ENCODE peak calls at places on chromosomes 3 and 15, in seven cellular contexts. I, V, O, P, D, C and W are unnamed samples.

GRCh38 chr15:31200735-31201151 is 99.2 kb upstream of the TRPM1 start:
- DNase-seq in I (peak), V (peak), O (peak), P (peak), D (peak), C (peak), W (peak)

GRCh38 chr3:66470956-66471686 is 29.7 kb downstream of the LRIG1 start:
- DNase-seq in I (no peak), V (no peak), O (no peak), P (no peak), D (no peak), C (no peak), W (no peak)

GRCh38 chr15:58987036-58987435 is 427 bp upstream of the RNF111 start:
- DNase-seq in I (no peak), V (peak), O (no peak), P (no peak), D (no peak), C (no peak), W (no peak)

GRCh38 chr15:35491999-35492398 is 54.0 kb downstream of the DPH6 start:
- DNase-seq in I (no peak), V (peak), O (no peak), P (no peak), D (no peak), C (no peak), W (no peak)

GRCh38 chr15:80669599-80670273 is 25.4 kb upstream of the ABHD17C start:
- DNase-seq in I (peak), V (no peak), O (no peak), P (no peak), D (no peak), C (no peak), W (no peak)

GRCh38 chr3:65666426-65667091 is 372.2 kb downstream of the MAGI1 start:
- DNase-seq in I (peak), V (no peak), O (no peak), P (no peak), D (no peak), C (no peak), W (no peak)

GRCh38 chr3:184953396-184953795 is 141.4 kb downstream of the VPS8 start:
- DNase-seq in I (no peak), V (no peak), O (no peak), P (no peak), D (no peak), C (no peak), W (no peak)

GRCh38 chr3:169085827-169086226 is 577.7 kb downstream of the MECOM start:
- DNase-seq in I (peak), V (peak), O (no peak), P (no peak), D (no peak), C (no peak), W (no peak)

GRCh38 chr15:40470423-40471104 is at the start of gene CHST14:
- DNase-seq in I (no peak), V (peak), O (peak), P (peak), D (peak), C (peak), W (peak)

GRCh38 chr3:37546876-37547275 is 314.8 kb upstream of the CTDSPL start:
- DNase-seq in I (peak), V (peak), O (peak), P (no peak), D (no peak), C (peak), W (no peak)

GRCh38 chr3:169624533-169624972 is 39.0 kb downstream of the MECOM start:
- DNase-seq in I (no peak), V (no peak), O (no peak), P (no peak), D (no peak), C (no peak), W (no peak)

GRCh38 chr15:43998607-43999006 is 171.8 kb downstream of the WDR76 start:
- DNase-seq in I (no peak), V (peak), O (peak), P (no peak), D (peak), C (peak), W (no peak)

GRCh38 chr3:49387721-49388120 is 24.1 kb downstream of the RHOA start:
- DNase-seq in I (peak), V (no peak), O (no peak), P (no peak), D (no peak), C (no peak), W (no peak)

GRCh38 chr3:142597898-142598297 is 1.7 kb downstream of the PLS1 start:
- DNase-seq in I (no peak), V (no peak), O (no peak), P (no peak), D (no peak), C (no peak), W (no peak)

GRCh38 chr15:63553388-63553791 is 43.8 kb upstream of the FBXL22 start:
- DNase-seq in I (peak), V (peak), O (peak), P (no peak), D (no peak), C (no peak), W (no peak)

GRCh38 chr3:42190701-42191442 is 75.1 kb downstream of the CCK start:
- DNase-seq in I (peak), V (peak), O (peak), P (peak), D (no peak), C (peak), W (peak)

GRCh38 chr3:39149498-39150169 is 3.8 kb downstream of the CSRNP1 start:
- DNase-seq in I (no peak), V (no peak), O (no peak), P (no peak), D (no peak), C (no peak), W (no peak)

GRCh38 chr3:177523072-177523675 is 325.9 kb upstream of the TBL1XR1 start:
- DNase-seq in I (peak), V (no peak), O (no peak), P (no peak), D (no peak), C (no peak), W (no peak)

GRCh38 chr3:71681224-71681668 is 44.0 kb downstream of the EIF4E3 start:
- DNase-seq in I (peak), V (peak), O (peak), P (peak), D (peak), C (no peak), W (peak)

GRCh38 chr15:89754361-89755154 is 3.5 kb upstream of the MESP1 start:
- DNase-seq in I (no peak), V (no peak), O (no peak), P (no peak), D (no peak), C (no peak), W (no peak)

GRCh38 chr3:156628095-156628690 is 46.2 kb upstream of the TIPARP start:
- DNase-seq in I (no peak), V (no peak), O (no peak), P (no peak), D (no peak), C (peak), W (no peak)

GRCh38 chr3:185042357-185042756 is 110.5 kb downstream of the C3orf70 start:
- DNase-seq in I (no peak), V (no peak), O (no peak), P (no peak), D (no peak), C (no peak), W (no peak)

GRCh38 chr15:99475754-99476412 is 89.9 kb upstream of the MEF2A start:
- DNase-seq in I (no peak), V (no peak), O (no peak), P (no peak), D (no peak), C (no peak), W (no peak)

GRCh38 chr3:107660316-107660976 is 137.7 kb downstream of the BBX start:
- DNase-seq in I (no peak), V (peak), O (no peak), P (peak), D (no peak), C (no peak), W (no peak)

GRCh38 chr3:105662326-105662725 is 206.5 kb downstream of the CBLB start:
- DNase-seq in I (no peak), V (no peak), O (no peak), P (no peak), D (no peak), C (no peak), W (no peak)

GRCh38 chr15:97648728-97649127 is 311.8 kb upstream of the ARRDC4 start:
- DNase-seq in I (no peak), V (no peak), O (no peak), P (no peak), D (no peak), C (no peak), W (no peak)

GRCh38 chr15:90095521-90095959 is 6.7 kb downstream of the IDH2 start:
- DNase-seq in I (no peak), V (no peak), O (no peak), P (no peak), D (no peak), C (no peak), W (no peak)

GRCh38 chr3:23944861-23945652 is at the start of gene NR1D2:
- DNase-seq in I (peak), V (peak), O (peak), P (peak), D (peak), C (peak), W (peak)

GRCh38 chr3:188061133-188061532 is 92.8 kb upstream of the LPP start:
- DNase-seq in I (peak), V (peak), O (no peak), P (peak), D (no peak), C (peak), W (no peak)

GRCh38 chr3:131223373-131224289 is 157.9 kb upstream of the NUDT16 start:
- DNase-seq in I (no peak), V (no peak), O (no peak), P (no peak), D (no peak), C (no peak), W (no peak)

GRCh38 chr3:126187920-126188319 is 7.5 kb upstream of the ALDH1L1 start:
- DNase-seq in I (no peak), V (no peak), O (no peak), P (no peak), D (no peak), C (no peak), W (no peak)

GRCh38 chr15:62253294-62253693 is 88.2 kb upstream of the C2CD4B start:
- DNase-seq in I (no peak), V (no peak), O (no peak), P (no peak), D (no peak), C (peak), W (no peak)

GRCh38 chr3:13136426-13136825 is 63.2 kb upstream of the IQSEC1 start:
- DNase-seq in I (no peak), V (no peak), O (peak), P (no peak), D (no peak), C (no peak), W (no peak)
- TF ChIP-seq CTCF in I (no peak), V (no peak), O (no peak), P (no peak), D (no peak), C (no peak), W (no peak)

GRCh38 chr15:85114886-85115285 is 133.2 kb downstream of the PDE8A start:
- DNase-seq in I (no peak), V (no peak), O (no peak), P (no peak), D (no peak), C (no peak), W (no peak)

GRCh38 chr15:85109333-85109732 is 127.7 kb downstream of the PDE8A start:
- DNase-seq in I (no peak), V (no peak), O (no peak), P (no peak), D (no peak), C (no peak), W (no peak)

GRCh38 chr15:85116066-85116465 is 134.4 kb downstream of the PDE8A start:
- DNase-seq in I (peak), V (no peak), O (no peak), P (no peak), D (no peak), C (no peak), W (no peak)

GRCh38 chr15:85116494-85116893 is 134.8 kb downstream of the PDE8A start:
- DNase-seq in I (no peak), V (no peak), O (no peak), P (no peak), D (no peak), C (no peak), W (no peak)

DNA sequence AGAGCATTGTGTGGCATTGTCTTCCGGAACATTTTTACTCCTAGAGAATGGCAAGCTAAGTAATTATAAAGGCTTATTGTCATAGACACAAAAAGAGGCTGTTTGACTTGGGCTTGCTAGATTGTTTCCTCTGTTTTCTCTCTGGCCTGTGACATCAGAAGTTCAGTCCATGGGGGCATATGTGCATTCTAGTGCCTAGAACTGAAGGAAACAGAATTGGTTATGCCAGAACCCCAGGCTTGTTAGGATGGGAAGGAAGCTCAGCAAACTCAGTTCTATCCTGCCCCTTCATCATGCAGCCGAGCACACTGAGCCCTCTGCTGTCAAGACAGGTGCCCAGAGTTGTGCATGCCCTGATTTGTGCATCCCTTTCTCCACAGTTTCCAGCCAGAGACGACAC is 131.3 kb downstream of the PDE8A start:
- DNase-seq in I (no peak), V (no peak), O (no peak), P (no peak), D (no peak), C (no peak), W (no peak)
- TF ChIP-seq CTCF in I (no peak), V (no peak), O (no peak), P (no peak), D (no peak), C (no peak), W (no peak)

DNA sequence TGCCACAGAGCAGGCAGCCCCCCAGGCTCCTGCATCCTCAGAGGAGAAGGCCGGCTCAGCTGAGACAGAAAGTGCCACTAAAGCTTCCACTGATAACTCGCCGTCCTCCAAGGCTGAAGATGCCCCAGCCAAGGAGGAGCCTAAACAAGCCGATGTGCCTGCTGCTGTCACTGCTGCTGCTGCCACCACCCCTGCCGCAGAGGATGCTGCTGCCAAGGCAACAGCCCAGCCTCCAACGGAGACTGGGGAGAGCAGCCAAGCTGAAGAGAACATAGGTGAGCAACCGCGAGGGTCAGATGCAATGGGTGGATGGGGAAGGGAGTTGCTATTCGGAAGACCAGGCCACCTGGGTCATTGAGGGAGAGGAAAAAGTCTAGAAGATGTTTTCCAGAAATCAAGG is 53.0 kb downstream of the GAP43 start:
- DNase-seq in I (no peak), V (no peak), O (no peak), P (no peak), D (no peak), C (no peak), W (no peak)
- TF ChIP-seq CTCF in I (no peak), V (no peak), O (no peak), P (no peak), D (no peak), C (no peak), W (no peak)

DNA sequence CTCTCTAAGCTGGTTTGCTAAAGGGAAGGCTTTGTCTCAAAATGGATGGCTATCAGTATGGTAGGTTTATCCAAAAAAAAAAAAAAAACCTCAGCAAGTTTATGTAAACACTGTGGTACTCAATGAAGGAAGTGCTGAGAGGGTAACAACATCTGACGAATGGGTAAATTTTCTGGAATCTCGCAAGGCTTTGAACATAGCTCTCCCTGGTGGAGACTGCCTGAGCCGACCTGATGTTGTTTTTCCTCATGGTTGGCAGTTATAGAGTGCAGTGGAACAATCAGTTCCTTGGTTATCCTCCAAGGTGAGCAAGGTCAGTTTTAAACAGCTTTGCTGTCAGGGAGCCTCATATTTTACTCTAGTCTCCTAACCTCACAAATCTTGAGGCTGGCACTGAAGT is 94.6 kb downstream of the ZPLD1 start:
- DNase-seq in I (peak), V (peak), O (no peak), P (no peak), D (no peak), C (peak), W (peak)
- TF ChIP-seq CTCF in I (peak), V (peak), O (peak), P (no peak), D (peak), C (peak), W (peak)

GRCh38 chr3:112740800-112741199 is 99.9 kb upstream of the CCDC80 start:
- DNase-seq in I (no peak), V (no peak), O (no peak), P (no peak), D (no peak), C (no peak), W (no peak)

GRCh38 chr3:112741956-112742355 is 101.0 kb upstream of the CCDC80 start:
- DNase-seq in I (no peak), V (no peak), O (no peak), P (no peak), D (no peak), C (no peak), W (no peak)

GRCh38 chr3:112736802-112737566 is 96.0 kb upstream of the CCDC80 start:
- DNase-seq in I (no peak), V (no peak), O (no peak), P (no peak), D (no peak), C (no peak), W (no peak)

GRCh38 chr3:112738366-112738765 is 97.4 kb upstream of the CCDC80 start:
- DNase-seq in I (no peak), V (no peak), O (no peak), P (no peak), D (no peak), C (no peak), W (no peak)

GRCh38 chr3:112739252-112739945 is 98.5 kb upstream of the CCDC80 start:
- DNase-seq in I (no peak), V (no peak), O (no peak), P (no peak), D (no peak), C (no peak), W (no peak)
- TF ChIP-seq CTCF in I (peak), V (no peak), O (no peak), P (no peak), D (no peak), C (no peak), W (no peak)

DNA sequence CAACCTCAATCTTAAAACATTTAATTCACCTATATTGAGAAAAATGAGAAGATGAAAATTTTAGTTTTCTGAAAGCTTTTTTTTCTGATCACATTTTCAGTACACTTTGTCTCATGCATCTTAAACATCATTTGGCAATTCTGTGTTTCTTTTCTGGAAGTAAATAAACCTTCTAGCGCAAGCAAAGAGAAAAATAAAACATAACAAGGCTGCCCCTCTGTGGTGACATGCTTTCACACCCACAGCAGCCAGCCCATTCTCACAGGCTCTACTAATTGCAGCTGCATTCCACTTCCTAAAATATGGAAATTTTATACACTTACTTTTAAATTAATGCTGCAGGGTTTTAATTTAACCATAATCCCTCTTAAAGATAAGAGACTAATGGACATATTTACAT is 90.0 kb downstream of the NEK10 start:
- DNase-seq in I (no peak), V (peak), O (no peak), P (no peak), D (no peak), C (peak), W (no peak)
- TF ChIP-seq CTCF in I (peak), V (peak), O (peak), P (no peak), D (peak), C (peak), W (peak)

DNA sequence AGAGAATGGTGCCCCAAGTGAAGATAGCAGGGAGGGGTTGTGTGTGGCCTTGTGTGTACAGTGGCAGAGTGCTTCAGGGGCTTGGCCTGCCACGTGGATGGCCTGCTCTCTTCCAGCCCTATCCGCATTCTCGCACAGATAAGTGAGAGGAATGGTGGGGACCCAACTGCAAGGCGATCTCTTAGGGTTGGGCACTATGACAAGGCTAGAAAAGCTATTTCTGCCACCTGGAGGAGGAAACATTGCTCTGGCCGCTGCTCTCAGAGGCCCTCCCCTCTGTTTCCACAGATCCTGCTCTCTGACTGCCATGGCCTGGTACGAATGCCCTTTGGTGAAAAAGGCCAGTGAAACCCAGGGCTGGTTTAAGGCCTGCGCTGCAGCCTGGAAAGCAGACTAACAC is 20.6 kb downstream of the EEFSEC start:
- DNase-seq in I (no peak), V (no peak), O (no peak), P (no peak), D (no peak), C (no peak), W (no peak)
- TF ChIP-seq CTCF in I (no peak), V (peak), O (no peak), P (no peak), D (no peak), C (no peak), W (no peak)